ENCODE peak calls at places on chromosomes 13 and 19, in six cellular contexts. Y, H, J, Z, T and K are unnamed samples.

GRCh38 chr19:32881766-32882165 is 12.2 kb upstream of the SLC7A9 start:
- DNase-seq in Y (no peak), H (no peak), J (peak), Z (no peak), T (no peak), K (no peak)

GRCh38 chr19:8494158-8494557 is 8.3 kb downstream of the PRAM1 start:
- DNase-seq in Y (peak), H (no peak), J (no peak), Z (no peak), T (no peak), K (no peak)

GRCh38 chr19:51327066-51327985 is 14.6 kb downstream of the VSIG10L start:
- DNase-seq in Y (peak), H (peak), J (peak), Z (peak), T (peak), K (no peak)

GRCh38 chr13:35460061-35460460 is 16.4 kb downstream of the MAB21L1 start:
- DNase-seq in Y (no peak), H (no peak), J (no peak), Z (no peak), T (no peak), K (no peak)

GRCh38 chr13:61029064-61029463 is 386.6 kb downstream of the PCDH20 start:
- DNase-seq in Y (no peak), H (no peak), J (peak), Z (no peak), T (no peak), K (no peak)

GRCh38 chr19:11152318-11153062 is 3.1 kb downstream of the SPC24 start:
- DNase-seq in Y (peak), H (peak), J (no peak), Z (no peak), T (no peak), K (no peak)

GRCh38 chr19:47227347-47228167 is 3.4 kb downstream of the BBC3 start:
- DNase-seq in Y (peak), H (peak), J (peak), Z (peak), T (peak), K (peak)

GRCh38 chr19:29680447-29680846 is 15.2 kb downstream of the PLEKHF1 start:
- DNase-seq in Y (no peak), H (no peak), J (no peak), Z (no peak), T (no peak), K (no peak)

GRCh38 chr19:53193534-53194222 is 520 bp upstream of the ZNF665 start:
- DNase-seq in Y (no peak), H (no peak), J (no peak), Z (no peak), T (no peak), K (no peak)

GRCh38 chr19:47284324-47284899 is 9.7 kb downstream of the INAFM1 start:
- DNase-seq in Y (peak), H (peak), J (no peak), Z (peak), T (no peak), K (peak)

GRCh38 chr13:98284677-98285076 is 107.6 kb upstream of the RNF113B start:
- DNase-seq in Y (no peak), H (no peak), J (no peak), Z (no peak), T (no peak), K (no peak)

GRCh38 chr13:20069956-20070355 is 90.9 kb downstream of the GJA3 start:
- DNase-seq in Y (no peak), H (no peak), J (no peak), Z (no peak), T (no peak), K (no peak)

GRCh38 chr19:46661735-46662592 is 982 bp upstream of the DACT3 start:
- DNase-seq in Y (peak), H (peak), J (peak), Z (peak), T (no peak), K (peak)

GRCh38 chr13:109211616-109212015 is 574.8 kb downstream of the IRS2 start:
- DNase-seq in Y (no peak), H (no peak), J (no peak), Z (no peak), T (no peak), K (peak)

GRCh38 chr13:35684432-35684831 is 207.9 kb upstream of the MAB21L1 start:
- DNase-seq in Y (no peak), H (no peak), J (no peak), Z (no peak), T (no peak), K (no peak)

GRCh38 chr13:108858676-108859075 is 229.3 kb downstream of the MYO16 start:
- DNase-seq in Y (no peak), H (no peak), J (no peak), Z (no peak), T (no peak), K (no peak)

GRCh38 chr13:78603240-78603947 is at the start of gene POU4F1:
- DNase-seq in Y (no peak), H (peak), J (peak), Z (peak), T (no peak), K (peak)

GRCh38 chr13:60661514-60661913 is 264.5 kb downstream of the TDRD3 start:
- DNase-seq in Y (no peak), H (no peak), J (no peak), Z (no peak), T (no peak), K (no peak)

GRCh38 chr13:36887758-36888521 is 32.1 kb downstream of the SMAD9 start:
- DNase-seq in Y (no peak), H (no peak), J (peak), Z (no peak), T (no peak), K (no peak)

GRCh38 chr13:53138369-53139036 is 109.9 kb downstream of the OLFM4 start:
- DNase-seq in Y (peak), H (peak), J (no peak), Z (no peak), T (no peak), K (no peak)

GRCh38 chr19:19372656-19373416 is 32.6 kb upstream of the GATAD2A start:
- DNase-seq in Y (peak), H (peak), J (peak), Z (no peak), T (no peak), K (peak)

GRCh38 chr19:41098762-41099161 is 10.5 kb downstream of the CYP2A13 start:
- DNase-seq in Y (no peak), H (no peak), J (no peak), Z (no peak), T (no peak), K (no peak)

GRCh38 chr13:74443623-74444022 is 309.4 kb upstream of the KLF12 start:
- DNase-seq in Y (peak), H (peak), J (no peak), Z (no peak), T (no peak), K (peak)

GRCh38 chr13:46893820-46894533 is 2.9 kb downstream of the HTR2A start:
- DNase-seq in Y (peak), H (peak), J (peak), Z (peak), T (peak), K (peak)

GRCh38 chr19:55644191-55644833 is 863 bp downstream of the ZNF581 start:
- DNase-seq in Y (no peak), H (no peak), J (no peak), Z (no peak), T (no peak), K (no peak)

GRCh38 chr19:18029617-18030338 is 21.8 kb downstream of the ARRDC2 start:
- DNase-seq in Y (peak), H (peak), J (no peak), Z (no peak), T (no peak), K (no peak)

GRCh38 chr13:79626924-79627323 is 146.0 kb downstream of the NDFIP2 start:
- DNase-seq in Y (no peak), H (no peak), J (no peak), Z (no peak), T (no peak), K (no peak)

GRCh38 chr13:79625517-79625916 is 144.6 kb downstream of the NDFIP2 start:
- DNase-seq in Y (no peak), H (no peak), J (no peak), Z (no peak), T (no peak), K (no peak)

GRCh38 chr13:79621449-79621848 is 140.5 kb downstream of the NDFIP2 start:
- DNase-seq in Y (no peak), H (no peak), J (no peak), Z (no peak), T (no peak), K (no peak)

GRCh38 chr13:79621902-79622301 is 140.9 kb downstream of the NDFIP2 start:
- DNase-seq in Y (no peak), H (no peak), J (no peak), Z (no peak), T (no peak), K (peak)
- H4K91ac ChIP-seq in Y (no peak), H (no peak), J (no peak), Z (no peak), T (no peak), K (no peak)

GRCh38 chr13:89749888-89750287 is 1597.6 kb upstream of the MIR17HG start:
- DNase-seq in Y (peak), H (no peak), J (no peak), Z (no peak), T (no peak), K (no peak)
- H4K8ac ChIP-seq in Y (no peak), H (no peak), J (no peak), Z (no peak), T (no peak), K (no peak)

DNA sequence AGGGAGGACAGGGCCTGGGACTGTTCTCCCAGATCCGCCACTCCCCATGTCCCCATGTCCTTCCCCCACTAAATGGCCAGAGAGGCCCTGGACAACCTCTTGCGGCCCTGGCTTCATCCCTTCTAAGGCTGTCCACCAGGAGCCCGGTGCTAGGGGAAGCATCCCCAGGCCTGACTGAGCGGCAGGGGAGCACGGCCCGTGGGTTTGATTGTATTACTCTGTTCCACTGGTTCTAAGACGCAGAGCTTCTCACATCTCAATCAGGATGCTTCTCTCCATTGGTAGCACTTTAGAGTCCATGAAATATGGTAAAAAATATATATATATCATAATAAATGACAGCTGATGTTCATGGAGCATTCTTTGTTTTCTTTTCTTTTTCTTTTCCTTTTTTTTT is 815 bp downstream of the SPACA4 start:
- DNase-seq in Y (no peak), H (no peak), J (no peak), Z (no peak), T (no peak), K (no peak)
- H4K91ac ChIP-seq in Y (no peak), H (no peak), J (no peak), Z (no peak), T (no peak), K (no peak)

GRCh38 chr13:39148513-39148961 is 110.3 kb downstream of the NHLRC3 start:
- DNase-seq in Y (peak), H (no peak), J (no peak), Z (no peak), T (no peak), K (peak)
- H4K8ac ChIP-seq in Y (no peak), H (no peak), J (no peak), Z (no peak), T (no peak), K (no peak)

GRCh38 chr19:16903347-16903746 is 14.5 kb downstream of the F2RL3 start:
- DNase-seq in Y (no peak), H (no peak), J (no peak), Z (no peak), T (no peak), K (no peak)
- H4K91ac ChIP-seq in Y (no peak), H (no peak), J (no peak), Z (no peak), T (no peak), K (no peak)

DNA sequence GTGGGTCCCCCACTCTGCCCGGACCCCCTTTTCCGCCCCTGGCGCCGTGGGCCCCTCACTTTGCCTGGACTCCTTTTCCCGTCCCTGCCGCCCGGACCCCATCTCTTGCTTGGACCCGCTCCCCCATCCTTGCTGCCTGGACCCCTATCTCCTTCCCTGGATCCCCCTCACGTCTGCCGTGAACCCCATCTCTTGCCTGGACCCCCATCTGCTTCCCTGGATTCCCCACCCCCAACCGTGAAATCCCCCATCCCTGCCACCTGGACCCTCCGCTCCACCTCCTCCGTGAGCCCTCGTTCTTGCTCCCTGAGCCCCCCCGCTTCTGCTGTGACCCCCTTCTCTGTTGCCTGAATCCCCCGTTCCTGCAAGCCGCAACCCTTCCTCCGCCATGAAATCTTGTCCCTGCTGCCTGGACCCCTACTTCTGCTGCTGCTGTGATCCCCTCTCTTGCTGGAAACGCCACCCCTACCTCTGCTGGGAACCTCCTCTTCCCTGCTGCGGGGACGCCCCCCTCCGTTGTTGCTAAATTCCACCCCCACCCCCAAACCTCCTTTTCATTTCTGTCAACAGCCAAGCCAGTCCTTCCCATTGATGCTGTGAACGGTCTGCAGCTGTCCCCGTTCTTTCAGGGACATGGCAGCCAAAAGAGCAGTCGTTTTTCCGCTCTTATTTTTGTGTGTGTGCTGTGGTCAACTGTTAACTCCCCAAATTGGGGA is 28.3 kb upstream of the NDUFS7 start:
- DNase-seq in Y (no peak), H (no peak), J (no peak), Z (no peak), T (no peak), K (no peak)
- H4K8ac ChIP-seq in Y (no peak), H (peak), J (no peak), Z (no peak), T (peak), K (peak)

DNA sequence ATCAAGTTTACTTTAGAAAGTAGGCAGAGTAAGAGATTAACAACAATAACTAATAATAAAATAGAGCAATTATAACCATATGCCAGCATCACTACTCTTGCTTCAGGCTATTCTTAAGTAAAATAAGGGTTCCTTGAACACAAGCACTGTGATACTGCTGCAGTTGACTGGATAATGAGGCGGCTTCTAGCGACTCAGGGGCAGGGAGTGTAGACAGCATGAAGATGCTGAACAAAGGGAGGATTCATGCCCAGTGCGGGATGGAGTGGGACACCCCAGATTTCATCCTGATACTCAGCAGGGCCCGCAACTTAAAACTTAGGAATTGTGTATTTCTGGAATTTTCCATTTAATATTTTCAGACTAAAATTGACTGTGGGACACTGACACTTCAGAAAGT is 127.4 kb downstream of the B3GLCT start:
- DNase-seq in Y (no peak), H (no peak), J (no peak), Z (no peak), T (no peak), K (no peak)
- H4K91ac ChIP-seq in Y (no peak), H (no peak), J (no peak), Z (no peak), T (no peak), K (no peak)

DNA sequence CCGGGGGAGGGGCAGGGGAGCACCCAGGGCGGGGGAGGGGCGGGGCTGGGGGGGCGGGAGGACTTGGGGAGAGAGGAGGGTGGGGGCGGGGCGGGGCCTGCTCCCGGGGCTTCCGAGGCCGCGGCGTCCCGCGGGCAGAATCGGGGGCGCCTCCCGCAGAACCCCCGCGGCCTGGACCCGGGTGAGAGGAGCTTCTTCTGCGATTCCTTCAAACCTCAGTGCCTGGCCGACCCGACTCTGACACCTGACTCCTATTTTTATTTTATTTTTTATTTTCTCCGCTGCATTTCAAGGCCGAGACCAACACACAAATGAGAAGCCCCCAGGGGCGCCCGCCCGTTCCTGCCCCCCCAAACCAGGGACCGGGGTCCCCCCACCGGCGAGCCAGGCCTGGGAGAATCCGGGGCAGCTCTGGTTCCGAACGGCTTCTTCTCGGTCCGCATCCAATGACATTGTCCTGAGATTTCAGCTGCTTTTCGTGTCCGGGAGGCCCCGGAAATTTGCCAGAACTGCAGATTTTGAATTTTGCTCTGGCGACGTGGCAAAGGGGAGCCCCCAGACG is 522 bp upstream of the GRTP1 start:
- DNase-seq in Y (no peak), H (no peak), J (no peak), Z (peak), T (no peak), K (no peak)
- H4K8ac ChIP-seq in Y (no peak), H (no peak), J (no peak), Z (no peak), T (no peak), K (no peak)

DNA sequence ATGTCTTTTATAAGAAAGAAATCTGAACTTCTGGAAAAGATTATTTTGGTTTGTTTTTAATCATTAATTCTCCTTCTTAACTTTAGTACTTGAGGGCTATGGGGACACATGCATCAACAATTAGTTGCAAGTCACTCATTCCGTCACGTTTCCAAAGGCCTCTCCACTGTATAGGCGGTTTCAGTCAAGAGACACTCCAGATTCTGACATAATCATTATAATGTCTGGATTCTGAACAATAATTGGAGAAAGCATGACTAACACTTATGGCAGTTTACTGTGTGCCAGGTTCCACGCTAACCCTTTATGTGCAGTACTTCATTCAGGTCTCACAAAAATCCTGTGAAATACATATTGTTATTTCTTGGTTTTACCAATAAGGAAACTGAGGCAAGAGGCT is 71.9 kb downstream of the TNFRSF19 start:
- DNase-seq in Y (no peak), H (peak), J (no peak), Z (no peak), T (no peak), K (no peak)
- H4K91ac ChIP-seq in Y (no peak), H (no peak), J (no peak), Z (no peak), T (no peak), K (no peak)

DNA sequence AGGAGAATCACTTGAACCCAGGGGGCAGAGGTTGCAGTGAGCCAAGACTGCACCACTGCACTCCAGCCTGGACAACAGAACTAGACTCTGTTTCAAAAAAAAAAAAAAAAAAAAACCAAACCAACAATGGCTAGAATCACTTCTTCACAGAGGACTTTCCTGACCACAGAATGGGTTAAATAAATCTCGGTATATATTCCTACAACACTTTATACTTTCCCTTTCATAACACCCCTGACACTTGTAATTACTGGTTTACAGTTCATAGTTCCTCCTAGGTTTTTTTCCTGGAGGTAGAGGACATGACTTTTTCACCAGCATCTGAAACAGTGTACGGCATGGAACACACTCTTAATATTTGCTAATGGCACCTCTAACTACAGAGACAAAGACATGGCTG is 31.4 kb downstream of the ZDHHC20 start:
- DNase-seq in Y (no peak), H (no peak), J (no peak), Z (no peak), T (no peak), K (no peak)
- H4K8ac ChIP-seq in Y (no peak), H (no peak), J (no peak), Z (no peak), T (no peak), K (no peak)